ENCODE peak calls at places on chromosomes 13 and 19, in four cellular contexts. V is T follicular helper cell; Q is T-helper 22 cell; F is stimulated activated naive CD4-positive, alpha-beta T cell. Z is an unnamed sample.

GRCh38 chr19:4547303-4548237 is 7.7 kb upstream of the LRG1 start:
- DNase-seq in V (no peak), Q (no peak), F (no peak), Z (peak)

GRCh38 chr13:21133077-21133476 is 43.3 kb downstream of the SKA3 start:
- DNase-seq in V (no peak), Q (no peak), F (no peak), Z (no peak)

GRCh38 chr19:19115954-19116353 is 22.3 kb downstream of the TMEM161A start:
- DNase-seq in V (peak), Q (no peak), F (no peak), Z (no peak)

GRCh38 chr13:100108913-100109507 is 20.1 kb downstream of the PCCA start:
- DNase-seq in V (no peak), Q (no peak), F (no peak), Z (peak)

GRCh38 chr13:72221276-72221962 is 354.4 kb upstream of the DACH1 start:
- DNase-seq in V (no peak), Q (no peak), F (no peak), Z (peak)

GRCh38 chr19:3668331-3669133 is 31.7 kb downstream of the PIP5K1C start:
- DNase-seq in V (no peak), Q (no peak), F (no peak), Z (peak)

GRCh38 chr13:96650301-96650886 is 343.9 kb downstream of the OXGR1 start:
- DNase-seq in V (no peak), Q (no peak), F (no peak), Z (peak)

GRCh38 chr13:106477303-106477702 is 58.2 kb downstream of the EFNB2 start:
- DNase-seq in V (no peak), Q (no peak), F (no peak), Z (no peak)

GRCh38 chr13:87287721-87288120 is 383.4 kb upstream of the SLITRK5 start:
- DNase-seq in V (no peak), Q (no peak), F (no peak), Z (no peak)

GRCh38 chr13:104140557-104140956 is 1074.3 kb upstream of the SLC10A2 start:
- DNase-seq in V (no peak), Q (no peak), F (no peak), Z (peak)

GRCh38 chr13:50713849-50714248 is 129.6 kb downstream of the DLEU7 start:
- DNase-seq in V (no peak), Q (no peak), F (no peak), Z (peak)

GRCh38 chr19:3606690-3607289 is at the start of gene TBXA2R:
- DNase-seq in V (peak), Q (no peak), F (peak), Z (peak)

GRCh38 chr19:44904426-44904994 is 1.1 kb upstream of the APOE start:
- DNase-seq in V (no peak), Q (no peak), F (no peak), Z (no peak)

GRCh38 chr13:67351915-67352314 is 121.8 kb upstream of the PCDH9 start:
- DNase-seq in V (no peak), Q (no peak), F (no peak), Z (peak)

GRCh38 chr19:18123819-18124218 is 26.2 kb downstream of the MAST3 start:
- DNase-seq in V (no peak), Q (no peak), F (no peak), Z (no peak)

GRCh38 chr13:108269601-108270328 is at the start of gene TNFSF13B:
- DNase-seq in V (peak), Q (peak), F (peak), Z (peak)

GRCh38 chr19:53518061-53518460 is 19.9 kb upstream of the ZNF331 start:
- DNase-seq in V (no peak), Q (no peak), F (no peak), Z (no peak)

GRCh38 chr13:30805603-30806011 is 70.3 kb downstream of the ALOX5AP start:
- DNase-seq in V (no peak), Q (no peak), F (no peak), Z (no peak)

GRCh38 chr13:99709134-99709533 is 207.9 kb downstream of the TM9SF2 start:
- DNase-seq in V (no peak), Q (no peak), F (no peak), Z (no peak)

GRCh38 chr19:10010247-10010691 is at the start of gene COL5A3:
- DNase-seq in V (no peak), Q (no peak), F (no peak), Z (peak)